ENCODE peak calls at places on chromosomes 6 and 20, in six cellular contexts. E, G, J, Q, N and L are unnamed samples.

GRCh38 chr20:33370296-33370695 is 31.0 kb downstream of the CDK5RAP1 start:
- DNase-seq in E (no peak), G (no peak), J (no peak), Q (no peak), N (no peak), L (no peak)

GRCh38 chr6:111864138-111865048 is 8.9 kb downstream of the FYN start:
- DNase-seq in E (no peak), G (no peak), J (no peak), Q (no peak), N (no peak), L (no peak)

GRCh38 chr20:58877374-58878360 is 25.2 kb downstream of the GNAS start:
- DNase-seq in E (no peak), G (no peak), J (no peak), Q (no peak), N (peak; percentile 71), L (no peak)

GRCh38 chr6:35539223-35539622 is 26.5 kb upstream of the TULP1 start:
- DNase-seq in E (no peak), G (no peak), J (no peak), Q (no peak), N (peak; percentile 63), L (no peak)

GRCh38 chr6:159118941-159119340 is 50.3 kb upstream of the FNDC1 start:
- DNase-seq in E (no peak), G (no peak), J (no peak), Q (no peak), N (no peak), L (no peak)

GRCh38 chr20:55415567-55416142 is 589.7 kb downstream of the CBLN4 start:
- DNase-seq in E (no peak), G (no peak), J (peak; percentile 21), Q (no peak), N (peak; percentile 45), L (no peak)

GRCh38 chr20:11891081-11891826 is 26.4 kb upstream of the BTBD3 start:
- DNase-seq in E (peak; percentile 57), G (no peak), J (peak; percentile 80), Q (no peak), N (peak; percentile 78), L (peak; percentile 23)

GRCh38 chr6:111997863-111998191 is 56.1 kb upstream of the CCN6 start:
- DNase-seq in E (no peak), G (no peak), J (no peak), Q (no peak), N (no peak), L (no peak)

GRCh38 chr20:35523298-35523888 is 6.1 kb downstream of the C20orf173 start:
- DNase-seq in E (peak; percentile 59), G (no peak), J (peak; percentile 47), Q (no peak), N (peak; percentile 43), L (no peak)

GRCh38 chr20:47847882-47848485 is 62.7 kb upstream of the SULF2 start:
- DNase-seq in E (no peak), G (no peak), J (no peak), Q (no peak), N (no peak), L (no peak)

GRCh38 chr20:51886891-51887608 is 84.7 kb upstream of the SALL4 start:
- DNase-seq in E (no peak), G (no peak), J (no peak), Q (no peak), N (no peak), L (no peak)

GRCh38 chr6:104326173-104327001 is 533.3 kb downstream of the HACE1 start:
- DNase-seq in E (peak; percentile 29), G (no peak), J (no peak), Q (no peak), N (no peak), L (no peak)

GRCh38 chr6:2764610-2765165 is 505 bp upstream of the WRNIP1 start:
- DNase-seq in E (peak; percentile 76), G (no peak), J (peak; percentile 50), Q (no peak), N (peak; percentile 80), L (peak; percentile 52)

GRCh38 chr6:21350917-21351316 is 242.6 kb upstream of the SOX4 start:
- DNase-seq in E (no peak), G (no peak), J (no peak), Q (no peak), N (no peak), L (no peak)

GRCh38 chr6:9851006-9851405 is 563.9 kb downstream of the TFAP2A start:
- DNase-seq in E (no peak), G (no peak), J (no peak), Q (no peak), N (no peak), L (no peak)

GRCh38 chr6:158593670-158594069 is 33.8 kb downstream of the TMEM181 start:
- DNase-seq in E (no peak), G (no peak), J (no peak), Q (no peak), N (no peak), L (no peak)

GRCh38 chr20:53691060-53691810 is 97.6 kb upstream of the ZNF217 start:
- DNase-seq in E (no peak), G (no peak), J (no peak), Q (no peak), N (no peak), L (no peak)

GRCh38 chr20:53734006-53734688 is 140.5 kb upstream of the ZNF217 start:
- DNase-seq in E (no peak), G (no peak), J (no peak), Q (no peak), N (no peak), L (no peak)

GRCh38 chr6:147099974-147100373 is 104.2 kb upstream of the STXBP5 start:
- DNase-seq in E (no peak), G (no peak), J (no peak), Q (no peak), N (no peak), L (no peak)

GRCh38 chr6:100088009-100088408 is 94.0 kb upstream of the MCHR2 start:
- DNase-seq in E (no peak), G (no peak), J (no peak), Q (no peak), N (no peak), L (no peak)

GRCh38 chr6:167116109-167116837 is 6.6 kb upstream of the CCR6 start:
- DNase-seq in E (no peak), G (no peak), J (no peak), Q (no peak), N (peak; percentile 32), L (no peak)

GRCh38 chr6:22613695-22614094 is 44.3 kb downstream of the HDGFL1 start:
- DNase-seq in E (no peak), G (no peak), J (no peak), Q (no peak), N (no peak), L (no peak)

GRCh38 chr6:108501559-108501958 is 59.2 kb upstream of the FOXO3 start:
- DNase-seq in E (no peak), G (no peak), J (no peak), Q (no peak), N (no peak), L (no peak)

GRCh38 chr6:14791525-14791924 is 454.3 kb upstream of the JARID2 start:
- DNase-seq in E (no peak), G (no peak), J (no peak), Q (no peak), N (no peak), L (no peak)

GRCh38 chr6:7917729-7918128 is 7.1 kb upstream of the TXNDC5 start:
- DNase-seq in E (no peak), G (no peak), J (peak; percentile 71), Q (no peak), N (no peak), L (no peak)

GRCh38 chr20:6051505-6051904 is 2.4 kb downstream of the LRRN4 start:
- DNase-seq in E (no peak), G (no peak), J (peak; percentile 33), Q (no peak), N (no peak), L (peak; percentile 6)

GRCh38 chr6:109793015-109793414 is 101.9 kb downstream of the FIG4 start:
- DNase-seq in E (no peak), G (no peak), J (peak; percentile 50), Q (no peak), N (no peak), L (no peak)

GRCh38 chr20:32207626-32208498 is at the start of the genes PLAGL2 and POFUT1:
- DNase-seq in E (peak; percentile 92), G (no peak), J (peak; percentile 82), Q (peak; percentile 37), N (peak; percentile 100), L (peak; percentile 82)

GRCh38 chr20:32205502-32206382 is 1.8 kb downstream of the PLAGL2 start:
- DNase-seq in E (peak; percentile 25), G (no peak), J (no peak), Q (no peak), N (peak; percentile 54), L (peak; percentile 61)

GRCh38 chr20:32208499-32209154 is 947 bp downstream of the POFUT1 start:
- DNase-seq in E (peak; percentile 14), G (no peak), J (no peak), Q (no peak), N (no peak), L (no peak)

GRCh38 chr20:32206383-32207210 is 946 bp downstream of the PLAGL2 start:
- DNase-seq in E (peak; percentile 13), G (no peak), J (no peak), Q (no peak), N (peak; percentile 25), L (no peak)

GRCh38 chr20:32207211-32207625 is 325 bp downstream of the PLAGL2 start:
- DNase-seq in E (peak; percentile 81), G (no peak), J (no peak), Q (no peak), N (no peak), L (peak; percentile 8)
- TF ChIP-seq GABPA in E (no peak), G (no peak), J (no peak), Q (no peak), N (no peak), L (no peak)

GRCh38 chr6:11672669-11673068 is 105.9 kb downstream of the ADTRP start:
- DNase-seq in E (no peak), G (no peak), J (no peak), Q (no peak), N (no peak), L (no peak)
- TF ChIP-seq GABPA in E (no peak), G (no peak), J (no peak), Q (no peak), N (no peak), L (no peak)

GRCh38 chr20:49961413-49961812 is 21.4 kb upstream of the SNAI1 start:
- DNase-seq in E (no peak), G (no peak), J (no peak), Q (no peak), N (no peak), L (no peak)

GRCh38 chr20:49951160-49951559 is 15.0 kb downstream of the RNF114 start:
- DNase-seq in E (no peak), G (no peak), J (no peak), Q (no peak), N (no peak), L (no peak)

GRCh38 chr20:49955167-49955566 is 19.0 kb downstream of the RNF114 start:
- DNase-seq in E (no peak), G (no peak), J (no peak), Q (no peak), N (no peak), L (no peak)

GRCh38 chr20:49957487-49957938 is 21.3 kb downstream of the RNF114 start:
- DNase-seq in E (no peak), G (no peak), J (peak; percentile 56), Q (no peak), N (no peak), L (no peak)

GRCh38 chr20:49956689-49957443 is 20.7 kb downstream of the RNF114 start:
- DNase-seq in E (no peak), G (no peak), J (peak; percentile 75), Q (no peak), N (no peak), L (no peak)
- TF ChIP-seq GABPA in E (no peak), G (no peak), J (no peak), Q (no peak), N (no peak), L (no peak)

GRCh38 chr6:144266091-144266649 is 19.0 kb upstream of the UTRN start:
- DNase-seq in E (peak; percentile 23), G (no peak), J (no peak), Q (no peak), N (no peak), L (no peak)
- TF ChIP-seq GABPA in E (no peak), G (no peak), J (no peak), Q (no peak), N (no peak), L (no peak)